ENCODE peak calls at places on chromosomes 13 and 19, in ten cellular contexts. H, J, X, O, F, C, M, I, R and Q are unnamed samples.

GRCh38 chr13:40273173-40274000 is 393.1 kb downstream of the FOXO1 start:
- DNase-seq in H (no peak), J (no peak), X (no peak), I (no peak), R (no peak), M (no peak), F (no peak), O (no peak), C (no peak), Q (no peak)

GRCh38 chr19:39941151-39941550 is 6.7 kb upstream of the FCGBP start:
- DNase-seq in C (no peak), J (no peak), X (no peak), I (no peak), R (no peak), M (peak), F (no peak), H (no peak), O (no peak), Q (no peak)

GRCh38 chr13:18233783-18234299 is 947.8 kb downstream of the TUBA3C start:
- DNase-seq in M (no peak), H (no peak), I (no peak), C (no peak), O (no peak), R (no peak), X (no peak), J (no peak), F (no peak), Q (no peak)

GRCh38 chr19:33778089-33778791 is 18.4 kb upstream of the KCTD15 start:
- DNase-seq in H (peak), F (peak), M (peak), O (peak), I (peak), J (peak), X (peak), R (peak), C (peak), Q (peak)

GRCh38 chr19:48170817-48171347 is 402 bp downstream of the ZSWIM9 start:
- DNase-seq in X (peak), H (no peak), C (no peak), O (no peak), M (no peak), J (no peak), R (no peak), F (no peak), I (no peak), Q (no peak)

GRCh38 chr19:40512473-40513344 is 45.9 kb downstream of the SPTBN4 start:
- DNase-seq in M (no peak), H (no peak), R (no peak), F (peak), I (peak), X (no peak), J (no peak), O (no peak), C (peak), Q (no peak)

GRCh38 chr19:41882568-41883462 is at the start of gene ARHGEF1:
- DNase-seq in F (peak), J (peak), O (peak), M (peak), I (no peak), C (peak), R (no peak), H (peak), X (peak), Q (no peak)

GRCh38 chr19:3053218-3053621 is 9.1 kb downstream of the TLE5 start:
- DNase-seq in O (no peak), I (no peak), F (no peak), J (peak), H (no peak), M (no peak), C (no peak), R (no peak), X (no peak), Q (no peak)

GRCh38 chr13:48126944-48127814 is 32.3 kb upstream of the MED4 start:
- DNase-seq in O (peak), M (peak), I (peak), R (peak), H (peak), X (no peak), C (peak), J (no peak), F (peak), Q (no peak)

GRCh38 chr19:43777163-43777700 is 3.5 kb downstream of the KCNN4 start:
- DNase-seq in M (peak), H (peak), I (peak), O (no peak), J (no peak), F (no peak), C (peak), X (no peak), R (no peak), Q (no peak)

GRCh38 chr13:24741016-24741662 is 22.8 kb upstream of the RNF17 start:
- DNase-seq in C (no peak), X (no peak), M (no peak), I (no peak), O (no peak), F (peak), R (no peak), J (no peak), H (peak), Q (no peak)

GRCh38 chr19:37896142-37896541 is 10.3 kb downstream of the WDR87 start:
- DNase-seq in I (no peak), F (no peak), R (no peak), H (no peak), J (no peak), X (no peak), O (no peak), M (no peak), C (no peak), Q (no peak)

GRCh38 chr13:99214232-99214631 is 13.6 kb downstream of the UBAC2 start:
- DNase-seq in M (peak), J (no peak), C (no peak), F (peak), H (peak), X (no peak), I (no peak), R (no peak), O (no peak), Q (no peak)

DNA sequence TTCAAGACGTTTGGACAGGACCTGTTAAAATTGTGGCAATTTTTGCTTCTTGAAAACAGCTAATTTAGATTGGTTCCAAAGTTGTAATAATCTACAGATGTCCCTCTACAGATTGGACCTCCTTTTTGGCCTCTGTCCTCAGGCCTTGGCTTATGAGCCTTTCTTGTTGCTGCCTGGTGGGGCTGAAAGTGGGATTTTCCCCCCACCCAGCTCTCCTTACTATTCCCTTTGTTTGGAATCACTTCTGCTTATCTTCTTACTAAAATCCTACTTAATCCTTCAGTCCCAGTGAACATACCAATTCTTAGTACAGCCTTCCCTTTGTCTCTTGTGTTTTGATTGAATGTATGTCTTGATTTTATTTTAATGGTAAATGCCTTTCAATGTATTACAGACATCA is 63.5 kb upstream of the TEX29 start:
- DNase-seq in M (no peak), C (no peak), O (no peak), X (no peak), J (no peak), H (no peak), F (no peak), R (no peak), I (no peak), Q (no peak)
- TF ChIP-seq CTCF in M (no peak), C (no peak), O (no peak), X (no peak), J (no peak), H (no peak), F (no peak), R (no peak), I (no peak), Q (no peak)

GRCh38 chr19:1240925-1241324 is 626 bp upstream of the ATP5F1D start:
- DNase-seq in R (no peak), M (no peak), J (no peak), H (no peak), X (no peak), I (no peak), O (no peak), C (no peak), F (no peak), Q (no peak)
- TF ChIP-seq CTCF in R (no peak), M (no peak), J (no peak), H (no peak), X (no peak), I (no peak), O (no peak), C (no peak), F (no peak), Q (no peak)

DNA sequence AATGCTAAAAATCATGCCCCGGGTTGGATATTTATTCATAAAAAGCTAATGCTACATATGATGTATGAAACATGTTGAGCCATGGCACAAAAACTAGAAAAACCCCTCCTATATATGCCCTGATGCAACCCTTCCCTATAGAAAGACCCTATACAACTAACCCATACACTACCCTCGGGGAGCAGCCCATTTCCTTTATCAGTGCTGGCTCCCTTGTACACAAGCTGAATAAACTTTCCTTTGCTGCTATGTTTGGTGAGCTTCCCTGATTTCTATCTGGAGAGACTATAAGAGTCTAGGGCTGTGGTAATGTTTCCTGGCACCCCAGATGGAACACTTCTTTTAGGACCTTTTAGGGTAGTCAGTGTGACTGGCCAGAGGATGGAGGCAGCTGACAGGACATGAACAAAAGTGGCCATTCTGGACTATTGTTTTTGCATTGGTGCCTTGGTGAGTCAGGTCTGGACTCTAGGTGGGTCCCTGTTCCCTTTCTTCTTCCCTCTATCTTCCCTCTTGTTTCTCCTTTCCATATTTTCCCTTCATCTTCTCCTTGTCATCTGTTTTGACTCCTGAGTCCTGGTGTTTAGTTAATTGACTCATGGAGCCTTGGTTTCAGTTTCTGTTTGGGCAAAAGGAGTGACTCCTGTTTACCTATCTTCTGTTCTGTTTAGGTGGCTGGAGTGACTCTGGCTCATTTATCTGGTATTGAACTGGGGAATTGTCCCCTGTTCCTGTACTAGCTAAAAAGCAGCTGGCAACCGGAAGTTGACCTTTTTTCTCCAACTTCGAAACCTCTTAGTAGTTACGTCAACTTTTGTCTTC is 1321.8 kb upstream of the PCDH9 start:
- DNase-seq in I (peak), H (no peak), M (no peak), R (no peak), J (no peak), C (no peak), F (peak), X (no peak), O (no peak), Q (no peak)
- TF ChIP-seq CTCF in I (no peak), H (no peak), M (no peak), R (no peak), J (no peak), C (no peak), F (no peak), X (no peak), O (no peak), Q (no peak)

GRCh38 chr19:31314849-31315620 is 34.2 kb downstream of the TSHZ3 start:
- DNase-seq in R (no peak), J (no peak), O (no peak), H (no peak), F (no peak), X (no peak), M (no peak), I (no peak), C (no peak), Q (no peak)
- TF ChIP-seq CTCF in R (no peak), J (no peak), O (peak), H (no peak), F (peak), X (no peak), M (no peak), I (peak), C (peak), Q (no peak)

GRCh38 chr13:30355405-30355741 is 48.0 kb upstream of the KATNAL1 start:
- DNase-seq in O (no peak), I (no peak), H (peak), F (peak), C (no peak), M (peak), R (no peak), J (peak), X (no peak), Q (no peak)
- TF ChIP-seq CTCF in O (peak), I (peak), H (peak), F (peak), C (no peak), M (peak), R (no peak), J (peak), X (peak), Q (no peak)